ENCODE peak calls at places on chromosome 1, in five cellular contexts. One of them, this sample, is unnamed.

GRCh38 chr1:44103270-44104131 is 15.1 kb upstream of the KLF17 start:
- DNase-seq in iris pigment epithelial cell: peak; percentile 26
- DNase-seq in activated effector memory CD4-positive, alpha-beta T cell treated with anti-CD3 and anti-CD28 coated beads, Interleukin-2, amount 50 U/mL, for 16 hours: no peak
- DNase-seq in epithelial cell of esophagus: peak; percentile 25
- DNase-seq in GM18507: no peak
- DNase-seq in this sample: no peak

GRCh38 chr1:117735045-117735992 is 129.5 kb downstream of the TENT5C start:
- DNase-seq in iris pigment epithelial cell: peak; percentile 69
- DNase-seq in activated effector memory CD4-positive, alpha-beta T cell treated with anti-CD3 and anti-CD28 coated beads, Interleukin-2, amount 50 U/mL, for 16 hours: peak; percentile 75
- DNase-seq in GM18507: no peak
- DNase-seq in epithelial cell of esophagus: peak; percentile 46
- DNase-seq in this sample: peak; percentile 25

GRCh38 chr1:209783338-209783737 is 1.0 kb downstream of the C1orf74 start:
- DNase-seq in activated effector memory CD4-positive, alpha-beta T cell treated with anti-CD3 and anti-CD28 coated beads, Interleukin-2, amount 50 U/mL, for 16 hours: no peak
- DNase-seq in GM18507: no peak
- DNase-seq in epithelial cell of esophagus: peak; percentile 50
- DNase-seq in iris pigment epithelial cell: no peak
- DNase-seq in this sample: no peak

GRCh38 chr1:203324103-203325003 is 19.0 kb downstream of the BTG2 start:
- DNase-seq in iris pigment epithelial cell: no peak
- DNase-seq in GM18507: no peak
- DNase-seq in activated effector memory CD4-positive, alpha-beta T cell treated with anti-CD3 and anti-CD28 coated beads, Interleukin-2, amount 50 U/mL, for 16 hours: peak; percentile 81
- DNase-seq in epithelial cell of esophagus: no peak
- DNase-seq in this sample: no peak

GRCh38 chr1:93304716-93305138 is 41.0 kb upstream of the DR1 start:
- DNase-seq in GM18507: peak; percentile 18
- DNase-seq in activated effector memory CD4-positive, alpha-beta T cell treated with anti-CD3 and anti-CD28 coated beads, Interleukin-2, amount 50 U/mL, for 16 hours: peak; percentile 64
- DNase-seq in epithelial cell of esophagus: peak; percentile 75
- DNase-seq in iris pigment epithelial cell: peak; percentile 73
- DNase-seq in this sample: peak; percentile 36

GRCh38 chr1:157140068-157140588 is 1.9 kb upstream of the ETV3 start:
- DNase-seq in epithelial cell of esophagus: no peak
- DNase-seq in GM18507: no peak
- DNase-seq in iris pigment epithelial cell: no peak
- DNase-seq in activated effector memory CD4-positive, alpha-beta T cell treated with anti-CD3 and anti-CD28 coated beads, Interleukin-2, amount 50 U/mL, for 16 hours: no peak
- DNase-seq in this sample: no peak

GRCh38 chr1:24216730-24217129 is 29.6 kb upstream of the IFNLR1 start:
- DNase-seq in GM18507: no peak
- DNase-seq in epithelial cell of esophagus: no peak
- DNase-seq in activated effector memory CD4-positive, alpha-beta T cell treated with anti-CD3 and anti-CD28 coated beads, Interleukin-2, amount 50 U/mL, for 16 hours: no peak
- DNase-seq in iris pigment epithelial cell: no peak
- DNase-seq in this sample: no peak

GRCh38 chr1:228007054-228007800 is 429 bp downstream of the WNT3A start:
- DNase-seq in activated effector memory CD4-positive, alpha-beta T cell treated with anti-CD3 and anti-CD28 coated beads, Interleukin-2, amount 50 U/mL, for 16 hours: peak; percentile 53
- DNase-seq in iris pigment epithelial cell: no peak
- DNase-seq in epithelial cell of esophagus: peak; percentile 29
- DNase-seq in GM18507: no peak
- DNase-seq in this sample: no peak

GRCh38 chr1:53073899-53074311 is 11.9 kb downstream of the PODN start:
- DNase-seq in GM18507: no peak
- DNase-seq in iris pigment epithelial cell: no peak
- DNase-seq in epithelial cell of esophagus: no peak
- DNase-seq in activated effector memory CD4-positive, alpha-beta T cell treated with anti-CD3 and anti-CD28 coated beads, Interleukin-2, amount 50 U/mL, for 16 hours: no peak
- DNase-seq in this sample: no peak